ENCODE peak calls at places on chromosomes 3 and 15, in eight cellular contexts. One of them, this sample, is unnamed.

GRCh38 chr15:52097176-52097575 is 15.4 kb downstream of the BCL2L10 start:
- DNase-seq in neural progenitor cell: no peak
- DNase-seq in left colon: no peak
- DNase-seq in NCI-H1417 treated with DMSO at 0.1 percent for 48 hours: no peak
- DNase-seq in fibroblast of the conjunctiva: no peak
- DNase-seq in NCI-H2029: no peak
- DNase-seq in aorta: no peak
- DNase-seq in NCI-H69: peak; percentile 16
- DNase-seq in this sample: no peak

GRCh38 chr15:39429898-39430357 is 151.0 kb upstream of the THBS1 start:
- DNase-seq in neural progenitor cell: no peak
- DNase-seq in left colon: no peak
- DNase-seq in NCI-H1417 treated with DMSO at 0.1 percent for 48 hours: no peak
- DNase-seq in fibroblast of the conjunctiva: peak; percentile 37
- DNase-seq in NCI-H2029: peak; percentile 1
- DNase-seq in aorta: no peak
- DNase-seq in NCI-H69: peak; percentile 59
- DNase-seq in this sample: no peak

GRCh38 chr3:31472479-31473390 is 60.0 kb upstream of the STT3B start:
- DNase-seq in neural progenitor cell: no peak
- DNase-seq in left colon: no peak
- DNase-seq in NCI-H1417 treated with DMSO at 0.1 percent for 48 hours: no peak
- DNase-seq in fibroblast of the conjunctiva: no peak
- DNase-seq in NCI-H2029: no peak
- DNase-seq in aorta: no peak
- DNase-seq in NCI-H69: no peak
- DNase-seq in this sample: no peak

GRCh38 chr3:56787784-56788256 is 13.9 kb downstream of the ARHGEF3 start:
- DNase-seq in neural progenitor cell: no peak
- DNase-seq in left colon: no peak
- DNase-seq in NCI-H1417 treated with DMSO at 0.1 percent for 48 hours: no peak
- DNase-seq in fibroblast of the conjunctiva: no peak
- DNase-seq in NCI-H2029: no peak
- DNase-seq in aorta: no peak
- DNase-seq in NCI-H69: no peak
- DNase-seq in this sample: no peak

GRCh38 chr3:62226601-62227339 is 146.6 kb downstream of the FEZF2 start:
- DNase-seq in neural progenitor cell: no peak
- DNase-seq in left colon: no peak
- DNase-seq in NCI-H1417 treated with DMSO at 0.1 percent for 48 hours: no peak
- DNase-seq in fibroblast of the conjunctiva: no peak
- DNase-seq in NCI-H2029: no peak
- DNase-seq in aorta: no peak
- DNase-seq in NCI-H69: no peak
- DNase-seq in this sample: no peak

GRCh38 chr3:134039161-134039862 is 9.6 kb upstream of the SLCO2A1 start:
- DNase-seq in neural progenitor cell: no peak
- DNase-seq in left colon: peak; percentile 89
- DNase-seq in NCI-H1417 treated with DMSO at 0.1 percent for 48 hours: no peak
- DNase-seq in fibroblast of the conjunctiva: no peak
- DNase-seq in NCI-H2029: no peak
- DNase-seq in aorta: no peak
- DNase-seq in NCI-H69: no peak
- DNase-seq in this sample: no peak

GRCh38 chr3:12302564-12302963 is 13.7 kb downstream of the PPARG start:
- DNase-seq in neural progenitor cell: no peak
- DNase-seq in left colon: no peak
- DNase-seq in NCI-H1417 treated with DMSO at 0.1 percent for 48 hours: no peak
- DNase-seq in fibroblast of the conjunctiva: no peak
- DNase-seq in NCI-H2029: no peak
- DNase-seq in aorta: no peak
- DNase-seq in NCI-H69: no peak
- DNase-seq in this sample: no peak

GRCh38 chr3:143596957-143597642 is 251.2 kb downstream of the SLC9A9 start:
- DNase-seq in neural progenitor cell: peak; percentile 56
- DNase-seq in left colon: peak; percentile 44
- DNase-seq in NCI-H1417 treated with DMSO at 0.1 percent for 48 hours: no peak
- DNase-seq in fibroblast of the conjunctiva: no peak
- DNase-seq in NCI-H2029: no peak
- DNase-seq in aorta: no peak
- DNase-seq in NCI-H69: no peak
- DNase-seq in this sample: no peak

GRCh38 chr3:160125188-160125587 is 100.0 kb upstream of the C3orf80 start:
- DNase-seq in neural progenitor cell: no peak
- DNase-seq in left colon: no peak
- DNase-seq in NCI-H1417 treated with DMSO at 0.1 percent for 48 hours: no peak
- DNase-seq in fibroblast of the conjunctiva: no peak
- DNase-seq in NCI-H2029: no peak
- DNase-seq in aorta: no peak
- DNase-seq in NCI-H69: peak; percentile 17
- DNase-seq in this sample: no peak

GRCh38 chr15:52635908-52636307 is 43.3 kb downstream of the ATOSA start:
- DNase-seq in neural progenitor cell: no peak
- DNase-seq in left colon: no peak
- DNase-seq in NCI-H1417 treated with DMSO at 0.1 percent for 48 hours: no peak
- DNase-seq in fibroblast of the conjunctiva: no peak
- DNase-seq in NCI-H2029: no peak
- DNase-seq in aorta: no peak
- DNase-seq in NCI-H69: no peak
- DNase-seq in this sample: no peak

GRCh38 chr15:64651573-64652260 is 123.7 kb downstream of the RBPMS2 start:
- DNase-seq in neural progenitor cell: no peak
- DNase-seq in left colon: no peak
- DNase-seq in NCI-H1417 treated with DMSO at 0.1 percent for 48 hours: peak; percentile 36
- DNase-seq in fibroblast of the conjunctiva: no peak
- DNase-seq in NCI-H2029: peak; percentile 58
- DNase-seq in aorta: no peak
- DNase-seq in NCI-H69: peak; percentile 85
- DNase-seq in this sample: no peak

GRCh38 chr15:36831915-36832310 is 252.5 kb downstream of the CDIN1 start:
- DNase-seq in neural progenitor cell: no peak
- DNase-seq in left colon: no peak
- DNase-seq in NCI-H1417 treated with DMSO at 0.1 percent for 48 hours: no peak
- DNase-seq in fibroblast of the conjunctiva: no peak
- DNase-seq in NCI-H2029: no peak
- DNase-seq in aorta: no peak
- DNase-seq in NCI-H69: peak; percentile 92
- DNase-seq in this sample: no peak

GRCh38 chr3:148459931-148460513 is 237.7 kb upstream of the AGTR1 start:
- DNase-seq in neural progenitor cell: no peak
- DNase-seq in left colon: no peak
- DNase-seq in NCI-H1417 treated with DMSO at 0.1 percent for 48 hours: no peak
- DNase-seq in fibroblast of the conjunctiva: no peak
- DNase-seq in NCI-H2029: no peak
- DNase-seq in aorta: no peak
- DNase-seq in NCI-H69: no peak
- DNase-seq in this sample: no peak

GRCh38 chr3:188465311-188465710 is 311.4 kb downstream of the LPP start:
- DNase-seq in neural progenitor cell: peak; percentile 32
- DNase-seq in left colon: no peak
- DNase-seq in NCI-H1417 treated with DMSO at 0.1 percent for 48 hours: no peak
- DNase-seq in fibroblast of the conjunctiva: no peak
- DNase-seq in NCI-H2029: no peak
- DNase-seq in aorta: no peak
- DNase-seq in NCI-H69: no peak
- DNase-seq in this sample: no peak

GRCh38 chr3:80087769-80088168 is 320.0 kb upstream of the ROBO1 start:
- DNase-seq in neural progenitor cell: no peak
- DNase-seq in left colon: no peak
- DNase-seq in NCI-H1417 treated with DMSO at 0.1 percent for 48 hours: no peak
- DNase-seq in fibroblast of the conjunctiva: peak; percentile 14
- DNase-seq in NCI-H2029: no peak
- DNase-seq in aorta: no peak
- DNase-seq in NCI-H69: no peak
- DNase-seq in this sample: no peak

GRCh38 chr3:124007186-124007585 is 15.3 kb upstream of the ROPN1 start:
- DNase-seq in neural progenitor cell: no peak
- DNase-seq in left colon: no peak
- DNase-seq in NCI-H1417 treated with DMSO at 0.1 percent for 48 hours: no peak
- DNase-seq in fibroblast of the conjunctiva: no peak
- DNase-seq in NCI-H2029: no peak
- DNase-seq in aorta: no peak
- DNase-seq in NCI-H69: no peak
- DNase-seq in this sample: no peak

GRCh38 chr15:50024183-50024795 is 94.7 kb downstream of the ATP8B4 start:
- DNase-seq in neural progenitor cell: no peak
- DNase-seq in left colon: no peak
- DNase-seq in NCI-H1417 treated with DMSO at 0.1 percent for 48 hours: no peak
- DNase-seq in fibroblast of the conjunctiva: peak; percentile 45
- DNase-seq in NCI-H2029: no peak
- DNase-seq in aorta: no peak
- DNase-seq in NCI-H69: no peak
- DNase-seq in this sample: no peak

GRCh38 chr3:173371848-173372487 is 25.6 kb upstream of the NLGN1 start:
- DNase-seq in neural progenitor cell: peak; percentile 33
- DNase-seq in left colon: no peak
- DNase-seq in NCI-H1417 treated with DMSO at 0.1 percent for 48 hours: no peak
- DNase-seq in fibroblast of the conjunctiva: peak; percentile 34
- DNase-seq in NCI-H2029: peak; percentile 31
- DNase-seq in aorta: no peak
- DNase-seq in NCI-H69: peak; percentile 79
- DNase-seq in this sample: no peak

GRCh38 chr3:81565066-81565465 is 196.4 kb downstream of the GBE1 start:
- DNase-seq in neural progenitor cell: no peak
- DNase-seq in left colon: no peak
- DNase-seq in NCI-H1417 treated with DMSO at 0.1 percent for 48 hours: no peak
- DNase-seq in fibroblast of the conjunctiva: no peak
- DNase-seq in NCI-H2029: no peak
- DNase-seq in aorta: no peak
- DNase-seq in NCI-H69: no peak
- DNase-seq in this sample: no peak

GRCh38 chr15:81308260-81308659 is 15.7 kb downstream of the STARD5 start:
- DNase-seq in neural progenitor cell: no peak
- DNase-seq in left colon: no peak
- DNase-seq in NCI-H1417 treated with DMSO at 0.1 percent for 48 hours: no peak
- DNase-seq in fibroblast of the conjunctiva: no peak
- DNase-seq in NCI-H2029: no peak
- DNase-seq in aorta: no peak
- DNase-seq in NCI-H69: no peak
- DNase-seq in this sample: no peak

GRCh38 chr3:127687228-127687737 is 14.5 kb downstream of the ABTB1 start:
- DNase-seq in neural progenitor cell: no peak
- DNase-seq in left colon: no peak
- DNase-seq in NCI-H1417 treated with DMSO at 0.1 percent for 48 hours: no peak
- DNase-seq in fibroblast of the conjunctiva: no peak
- DNase-seq in NCI-H2029: no peak
- DNase-seq in aorta: no peak
- DNase-seq in NCI-H69: no peak
- DNase-seq in this sample: no peak

GRCh38 chr3:3191675-3192480 is 12.4 kb upstream of the CRBN start:
- DNase-seq in neural progenitor cell: no peak
- DNase-seq in left colon: no peak
- DNase-seq in NCI-H1417 treated with DMSO at 0.1 percent for 48 hours: no peak
- DNase-seq in fibroblast of the conjunctiva: no peak
- DNase-seq in NCI-H2029: no peak
- DNase-seq in aorta: no peak
- DNase-seq in NCI-H69: no peak
- DNase-seq in this sample: no peak

This sample was measured in RWPE2.